ENCODE peak calls at places on chromosome 1, in ten cellular contexts. U is mesothelial cell of epicardium; E is activated T-cell treated with anti-CD3 and anti-CD28 coated beads for 4 hours; N is left ventricle myocardium inferior; X is PC-3; J is activated T-helper 1 cell treated with anti-CD3 and anti-CD28 coated beads, Interleukin-12 subunit alpha, Interleukin-12 subunit beta, Interleukin-2, Interleukin-4 antibody, amounts not matched to agents 30 ng/mL and 10 ng/mL and 1 ng/mL, durations not matched to agents 14 hours and 24 hours and 36 hours; R is small intestine; I is caudate nucleus; V is fibroblast of gingiva; H is CD8-positive, alpha-beta T cell. P is an unnamed sample.

GRCh38 chr1:155919801-155920200 is 8.7 kb upstream of the RIT1 start:
- DNase-seq in R (no peak), V (no peak), H (no peak), X (no peak), E (no peak), I (no peak), J (no peak), N (no peak), U (no peak), P (no peak)

GRCh38 chr1:60222492-60223369 is 149.2 kb upstream of the C1orf87 start:
- DNase-seq in X (no peak), R (no peak), I (no peak), N (no peak), J (no peak), V (no peak), E (no peak), H (no peak), U (no peak), P (no peak)

GRCh38 chr1:165543651-165544452 is at the start of gene LRRC52:
- DNase-seq in N (peak), I (no peak), X (no peak), V (no peak), J (no peak), R (peak), U (no peak), E (no peak), H (no peak), P (no peak)

GRCh38 chr1:162548170-162548569 is 13.4 kb upstream of the UAP1 start:
- DNase-seq in U (no peak), H (no peak), N (peak), V (peak), E (no peak), I (peak), X (no peak), R (no peak), J (no peak), P (no peak)

GRCh38 chr1:169511339-169512028 is 25.7 kb upstream of the SLC19A2 start:
- DNase-seq in H (no peak), N (no peak), X (peak), U (no peak), E (no peak), V (peak), R (no peak), J (no peak), I (no peak), P (no peak)

GRCh38 chr1:163211667-163212066 is 9.0 kb upstream of the RGS5 start:
- DNase-seq in I (no peak), R (no peak), V (no peak), H (no peak), X (no peak), U (no peak), N (no peak), E (no peak), J (no peak), P (no peak)

GRCh38 chr1:41529621-41530395 is 45.3 kb upstream of the EDN2 start:
- DNase-seq in U (no peak), I (no peak), E (no peak), J (no peak), N (no peak), H (no peak), X (no peak), V (no peak), R (no peak), P (no peak)

GRCh38 chr1:108117908-108118902 is 81.9 kb downstream of the SLC25A24 start:
- DNase-seq in J (no peak), V (peak), H (no peak), N (no peak), X (peak), E (no peak), R (no peak), I (no peak), U (no peak), P (no peak)

GRCh38 chr1:50110656-50111055 is 1.9 kb downstream of the ELAVL4 start:
- DNase-seq in E (no peak), I (no peak), J (no peak), X (no peak), V (no peak), N (no peak), R (no peak), H (no peak), U (no peak), P (no peak)

GRCh38 chr1:27862671-27863551 is 9.4 kb upstream of the THEMIS2 start:
- DNase-seq in J (no peak), X (peak), E (no peak), I (no peak), R (no peak), N (peak), U (no peak), V (peak), H (no peak), P (no peak)